ENCODE peak calls at places on chromosomes 4 and X, in seven cellular contexts. Y is psoas muscle, F is fibroblast of lung, A is tibial nerve, S is left lung, H is heart right ventricle, G is left ventricle myocardium inferior. J is an unnamed sample. For H3K27me3, the result is how much of the 10 kb centered on the place peaks cover.

GRCh38 chr4:146932111-146932510 is 13.6 kb downstream of the TTC29 start:
- DNase-seq in A (no peak), H (no peak), F (peak), S (no peak), Y (no peak), G (no peak), J (no peak)

GRCh38 chr4:59712474-59712873 is 1487.7 kb upstream of the ADGRL3 start:
- DNase-seq in F (no peak), G (no peak), Y (no peak), A (no peak), H (no peak), S (no peak), J (no peak)

GRCh38 chrX:148535639-148536038 is 35.2 kb downstream of the AFF2 start:
- DNase-seq in S (no peak), H (no peak), A (no peak), G (no peak), Y (no peak), F (peak), J (no peak)

GRCh38 chr4:166657261-166657660 is 577.0 kb downstream of the SPOCK3 start:
- DNase-seq in A (no peak), S (no peak), F (peak), H (no peak), G (no peak), Y (no peak), J (no peak)

GRCh38 chr4:38917481-38918025 is 49.9 kb downstream of the FAM114A1 start:
- DNase-seq in A (no peak), H (no peak), Y (no peak), G (no peak), F (peak), S (no peak), J (no peak)

GRCh38 chrX:42097491-42097890 is 174.1 kb upstream of the CASK start:
- DNase-seq in Y (no peak), S (no peak), A (no peak), G (no peak), F (no peak), H (no peak), J (no peak)

GRCh38 chrX:2705036-2705435 is 13.9 kb downstream of the CD99 start:
- DNase-seq in S (no peak), H (no peak), Y (peak), F (peak), G (peak), A (peak), J (peak)

GRCh38 chr4:7506119-7506518 is 71.4 kb upstream of the PSAPL1 start:
- DNase-seq in G (no peak), H (no peak), Y (no peak), A (no peak), F (peak), S (no peak), J (no peak)

GRCh38 chrX:74049126-74049525 is 254.9 kb upstream of the ZCCHC13 start:
- DNase-seq in H (no peak), Y (no peak), A (no peak), S (no peak), F (no peak), G (no peak), J (no peak)

GRCh38 chr4:15131551-15131950 is 129.3 kb downstream of the CPEB2 start:
- DNase-seq in Y (peak), F (no peak), A (peak), G (no peak), S (peak), H (no peak), J (no peak)

GRCh38 chrX:120517936-120518335 is 42.8 kb downstream of the CUL4B start:
- DNase-seq in H (no peak), Y (no peak), S (no peak), G (no peak), F (peak), A (no peak), J (no peak)

GRCh38 chr4:40194602-40195161 is 2.1 kb upstream of the RHOH start:
- DNase-seq in Y (no peak), G (no peak), A (no peak), S (no peak), F (no peak), H (no peak), J (no peak)

GRCh38 chrX:1679238-1679637 is 64.4 kb downstream of the ASMT start:
- DNase-seq in G (no peak), A (no peak), S (no peak), F (peak), H (no peak), Y (no peak), J (no peak)

GRCh38 chrX:48945517-48946348 is 11.7 kb downstream of the OTUD5 start:
- DNase-seq in Y (no peak), G (peak), H (peak), S (peak), F (peak), A (no peak), J (peak)

GRCh38 chrX:69109706-69110635 is 55.3 kb downstream of the PJA1 start:
- DNase-seq in Y (no peak), A (peak), F (peak), S (no peak), H (no peak), G (no peak), J (no peak)

GRCh38 chrX:154013614-154014360 is 5.9 kb downstream of the IRAK1 start:
- DNase-seq in A (no peak), H (peak), Y (peak), G (no peak), S (peak), F (no peak), J (no peak)

GRCh38 chr4:124931050-124931449 is 218.5 kb upstream of the ANKRD50 start:
- DNase-seq in G (no peak), S (no peak), A (no peak), H (no peak), Y (no peak), F (peak), J (no peak)

GRCh38 chrX:7515681-7516413 is 327.1 kb upstream of the VCX start:
- DNase-seq in F (no peak), S (no peak), A (no peak), G (no peak), H (no peak), Y (no peak), J (no peak)

GRCh38 chr4:25075851-25076250 is 45.1 kb upstream of the LGI2 start:
- DNase-seq in Y (no peak), S (no peak), F (no peak), A (no peak), H (no peak), G (no peak), J (no peak)

GRCh38 chrX:48573690-48574269 is 504 bp upstream of the RBM3 start:
- DNase-seq in Y (peak), F (no peak), G (peak), S (no peak), A (peak), H (peak), J (peak)

GRCh38 chr4:105637409-105638258 is 70.9 kb downstream of the INTS12 start:
- DNase-seq in S (no peak), Y (peak), F (peak), H (peak), G (peak), A (peak), J (peak)

GRCh38 chrX:51759055-51759454 is 15.8 kb downstream of the GSPT2 start:
- DNase-seq in S (no peak), F (no peak), A (no peak), Y (no peak), H (no peak), G (no peak), J (no peak)

GRCh38 chrX:150848914-150849365 is 49.5 kb downstream of the CD99L2 start:
- DNase-seq in H (no peak), Y (no peak), G (no peak), S (peak), A (no peak), F (no peak), J (no peak)

GRCh38 chrX:73876897-73877296 is 313.9 kb downstream of the CHIC1 start:
- DNase-seq in G (no peak), A (no peak), S (no peak), F (no peak), Y (no peak), H (no peak), J (no peak)

GRCh38 chr4:67549123-67549522 is 3.8 kb upstream of the CENPC start:
- DNase-seq in G (no peak), S (no peak), F (peak), Y (no peak), H (no peak), A (no peak), J (no peak)

GRCh38 chrX:23668335-23668734 is 1.0 kb downstream of the PRDX4 start:
- DNase-seq in F (no peak), G (no peak), S (no peak), H (no peak), Y (no peak), A (no peak), J (no peak)

GRCh38 chr4:96739101-96739500 is 899.2 kb downstream of the PDHA2 start:
- DNase-seq in A (no peak), F (peak), H (no peak), Y (no peak), S (no peak), G (no peak), J (no peak)

GRCh38 chr4:51866835-51867234 is 23.9 kb downstream of the DCUN1D4 start:
- DNase-seq in S (no peak), A (no peak), H (peak), G (peak), Y (peak), F (no peak), J (no peak)

GRCh38 chr4:40335508-40335860 is 351 bp downstream of the CHRNA9 start:
- DNase-seq in G (no peak), Y (no peak), A (no peak), F (peak), H (no peak), S (no peak), J (no peak)

GRCh38 chr4:114600672-114601071 is 2.1 kb downstream of the UGT8 start:
- DNase-seq in Y (no peak), F (no peak), S (no peak), H (no peak), G (no peak), A (no peak), J (no peak)

GRCh38 chrX:1597345-1598020 is 6.1 kb downstream of the AKAP17A start:
- DNase-seq in A (no peak), G (no peak), H (no peak), F (no peak), Y (no peak), S (peak), J (no peak)

GRCh38 chr4:53913098-53913497 is 151.3 kb downstream of the CHIC2 start:
- DNase-seq in S (no peak), A (no peak), H (no peak), Y (no peak), G (no peak), F (no peak), J (no peak)

GRCh38 chr4:29539226-29539625 is 1180.9 kb upstream of the PCDH7 start:
- DNase-seq in G (no peak), F (no peak), Y (no peak), S (no peak), H (no peak), A (no peak), J (no peak)

GRCh38 chrX:119177278-119177677 is 49.7 kb upstream of the KIAA1210 start:
- DNase-seq in F (no peak), Y (no peak), G (no peak), A (no peak), S (no peak), H (no peak), J (no peak)
- H3K4me3 ChIP-seq in F (no peak), Y (no peak), G (no peak), A (no peak), S (no peak), H (no peak), J (no peak)

GRCh38 chrX:132037479-132037993 is 14.4 kb downstream of the STK26 start:
- DNase-seq in S (no peak), H (no peak), A (no peak), Y (no peak), G (no peak), F (no peak), J (no peak)

GRCh38 chrX:132030264-132030663 is 7.2 kb downstream of the STK26 start:
- DNase-seq in H (no peak), A (no peak), G (no peak), Y (no peak), S (no peak), F (no peak), J (no peak)

GRCh38 chrX:132034648-132035047 is 11.5 kb downstream of the STK26 start:
- DNase-seq in G (no peak), Y (no peak), A (no peak), H (no peak), S (no peak), F (no peak), J (no peak)

GRCh38 chrX:132031867-132032266 is 8.8 kb downstream of the STK26 start:
- DNase-seq in H (no peak), G (no peak), S (no peak), Y (no peak), F (no peak), A (no peak), J (no peak)

DNA sequence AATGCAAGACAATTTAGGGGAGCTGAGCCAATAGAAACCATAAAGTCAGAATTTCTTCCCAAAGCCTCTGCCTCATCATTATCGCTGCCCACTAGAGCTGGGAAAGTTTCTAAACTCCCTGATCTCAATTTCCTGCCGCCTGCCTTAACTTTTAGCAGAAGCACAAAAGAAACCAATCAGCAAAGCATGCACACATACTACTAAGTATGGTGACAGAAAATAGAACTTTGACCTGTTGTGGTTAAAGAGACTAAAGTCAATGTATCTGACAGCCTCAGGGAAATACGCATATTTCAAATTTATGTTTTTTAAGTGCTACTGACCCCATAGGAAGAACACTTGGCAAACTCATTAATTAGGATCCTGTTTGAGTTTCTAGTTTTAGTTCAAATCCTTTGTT is 10.1 kb downstream of the STK26 start:
- DNase-seq in F (no peak), S (no peak), H (no peak), A (no peak), Y (no peak), G (no peak), J (no peak)
- H3K27me3 ChIP-seq in F (under half), S (under half), H (under half), A (under half), Y (under half), G (under half), J (under half)

GRCh38 chr4:86443495-86443894 is 83.6 kb upstream of the MAPK10 start:
- DNase-seq in S (no peak), Y (no peak), G (no peak), A (no peak), H (no peak), F (no peak), J (no peak)

GRCh38 chr4:86446996-86447395 is 87.1 kb upstream of the MAPK10 start:
- DNase-seq in G (no peak), F (no peak), S (no peak), A (no peak), H (no peak), Y (no peak), J (no peak)

GRCh38 chr4:86439293-86439692 is 79.4 kb upstream of the MAPK10 start:
- DNase-seq in H (no peak), F (no peak), S (no peak), A (no peak), Y (no peak), G (no peak), J (no peak)

GRCh38 chr4:86441175-86441960 is 81.5 kb upstream of the MAPK10 start:
- DNase-seq in S (no peak), A (no peak), F (peak), H (no peak), G (no peak), Y (no peak), J (no peak)

GRCh38 chr4:86442881-86443280 is 83.0 kb upstream of the MAPK10 start:
- DNase-seq in F (no peak), S (no peak), G (no peak), Y (no peak), A (no peak), H (no peak), J (no peak)
- H3K27ac ChIP-seq in F (no peak), S (no peak), G (no peak), Y (no peak), A (no peak), H (no peak), J (no peak)

GRCh38 chr4:153521467-153521866 is 55.3 kb downstream of the TMEM131L start:
- DNase-seq in Y (no peak), H (no peak), G (no peak), A (no peak), F (no peak), S (no peak), J (no peak)
- H3K4me3 ChIP-seq in Y (no peak), H (no peak), G (no peak), A (no peak), F (no peak), S (no peak), J (no peak)

GRCh38 chr4:139562839-139563238 is 6.8 kb upstream of the SETD7 start:
- DNase-seq in S (no peak), Y (no peak), A (no peak), H (no peak), F (no peak), G (no peak), J (no peak)
- H3K27me3 ChIP-seq in S (under half), Y (under half), A (under half), H (under half), F (under half), G (under half), J (under half)

DNA sequence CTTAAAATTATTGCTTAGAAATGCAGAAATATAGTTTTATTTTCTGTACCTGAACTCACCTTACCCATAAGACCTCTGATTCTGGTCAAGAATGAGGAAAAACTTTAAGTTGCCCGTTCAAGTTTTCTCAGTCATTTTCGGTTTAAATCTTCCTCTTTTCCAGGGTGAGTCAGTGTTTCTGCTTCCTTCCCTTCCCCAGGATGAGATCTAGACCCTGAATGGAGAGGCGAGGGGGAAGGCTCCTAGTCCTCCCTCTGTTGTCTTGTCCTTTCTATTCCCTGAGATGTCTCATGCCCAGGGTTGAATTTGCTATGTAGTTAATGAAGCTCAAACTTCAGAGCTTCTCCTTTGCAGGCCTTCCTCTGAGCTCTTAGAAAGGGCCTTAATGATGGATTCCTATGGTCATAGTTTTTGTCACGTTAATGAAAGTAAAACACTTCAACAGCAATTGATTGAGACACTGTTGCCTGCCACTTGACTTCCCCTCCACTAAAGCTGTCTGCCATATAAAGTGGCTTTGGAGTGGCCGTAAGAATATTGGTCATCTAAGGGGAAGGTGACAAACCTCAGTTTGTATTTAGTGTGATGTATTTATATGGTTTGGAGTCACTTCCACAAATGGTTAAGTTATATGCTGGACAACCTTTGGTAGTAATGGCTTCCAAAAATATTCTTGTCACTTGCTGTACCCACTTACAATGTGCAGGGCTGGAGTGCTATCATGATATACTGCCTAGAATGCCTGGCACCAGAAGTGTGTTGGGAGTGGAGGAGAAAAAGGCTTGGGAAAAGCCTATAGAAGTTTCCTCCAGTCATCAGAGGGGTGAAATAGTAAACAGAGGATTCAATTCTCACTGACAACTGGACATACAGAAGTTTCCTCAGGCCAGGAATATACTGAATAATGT is 24.3 kb upstream of the GPRIN3 start:
- DNase-seq in G (no peak), H (no peak), S (no peak), Y (no peak), F (no peak), A (no peak), J (no peak)
- H3K27ac ChIP-seq in G (no peak), H (no peak), S (peak), Y (no peak), F (no peak), A (no peak), J (no peak)

GRCh38 chr4:26787461-26788340 is 72.9 kb upstream of the STIM2 start:
- DNase-seq in H (peak), F (peak), Y (peak), A (no peak), S (peak), G (peak), J (no peak)
- H3K4me3 ChIP-seq in H (peak), F (no peak), Y (peak), A (no peak), S (no peak), G (peak), J (no peak)

GRCh38 chrX:110293658-110294453 is 24.0 kb downstream of the AMMECR1 start:
- DNase-seq in H (no peak), G (no peak), S (no peak), A (no peak), F (no peak), Y (no peak), J (no peak)
- H3K27me3 ChIP-seq in H (under half), G (under half), S (under half), A (under half), F (under half), Y (under half), J (under half)

J was measured in testis.